ENCODE peak calls at places on chromosomes 13 and 19, in ten cellular contexts. B is lower lobe of right lung; R is stomach; I is CD8-positive, alpha-beta T cell; T is upper lobe of right lung; L is breast epithelium; P is neural progenitor cell; G is psoas muscle; C is IMR-90; M is SK-N-SH. X is an unnamed sample.

GRCh38 chr13:97369269-97369893 is 64.6 kb upstream of the RAP2A start:
- DNase-seq in L (no peak), R (no peak), P (no peak), M (no peak), B (no peak), T (no peak), G (no peak), C (no peak), I (no peak), X (peak; percentile 32)

GRCh38 chr13:66506979-66507378 is 723.2 kb downstream of the PCDH9 start:
- DNase-seq in I (no peak), G (no peak), C (peak; percentile 28), L (no peak), B (no peak), T (no peak), P (no peak), M (no peak), R (no peak), X (no peak)

GRCh38 chr13:25232937-25233515 is 54.3 kb downstream of the MTMR6 start:
- DNase-seq in M (peak; percentile 55), P (peak; percentile 48), C (peak; percentile 21), L (no peak), I (no peak), T (no peak), B (no peak), R (no peak), G (no peak), X (no peak)

GRCh38 chr19:17138937-17139598 is 63.5 kb downstream of the MYO9B start:
- DNase-seq in G (no peak), C (no peak), I (no peak), L (no peak), P (no peak), R (peak; percentile 82), M (no peak), T (peak; percentile 85), B (peak; percentile 80), X (no peak)

GRCh38 chr13:47025791-47026419 is 129.1 kb upstream of the HTR2A start:
- DNase-seq in T (no peak), C (no peak), B (peak; percentile 45), G (no peak), R (no peak), P (no peak), M (no peak), I (no peak), L (no peak), X (no peak)

GRCh38 chr13:70523622-70524021 is 415.4 kb upstream of the KLHL1 start:
- DNase-seq in G (no peak), P (no peak), I (no peak), L (no peak), R (no peak), C (no peak), B (no peak), T (no peak), M (peak; percentile 49), X (no peak)

GRCh38 chr13:98368019-98368418 is 190.9 kb upstream of the RNF113B start:
- DNase-seq in M (no peak), R (no peak), L (no peak), T (no peak), P (no peak), I (no peak), G (no peak), B (no peak), C (peak; percentile 84), X (no peak)

GRCh38 chr13:110855363-110855762 is 59.5 kb downstream of the ANKRD10 start:
- DNase-seq in G (no peak), L (no peak), P (no peak), T (no peak), B (no peak), M (no peak), I (no peak), C (no peak), R (no peak), X (no peak)

GRCh38 chr19:6108721-6109633 is 1.3 kb downstream of the RFX2 start:
- DNase-seq in R (peak; percentile 32), M (peak; percentile 61), L (peak; percentile 60), B (peak; percentile 74), P (peak; percentile 57), C (peak; percentile 66), I (peak; percentile 72), T (peak; percentile 82), G (peak; percentile 61), X (peak; percentile 52)

GRCh38 chr19:42555801-42556200 is 27.5 kb upstream of the CEACAM1 start:
- DNase-seq in G (no peak), T (no peak), C (no peak), B (no peak), R (no peak), M (no peak), I (no peak), P (no peak), L (no peak), X (no peak)

GRCh38 chr13:110329798-110330461 is 22.8 kb downstream of the COL4A2 start:
- DNase-seq in M (no peak), C (peak; percentile 93), I (no peak), R (no peak), B (no peak), L (no peak), G (no peak), T (no peak), P (peak; percentile 39), X (no peak)

GRCh38 chr19:32924200-32924599 is 47.6 kb downstream of the CEP89 start:
- DNase-seq in P (no peak), M (no peak), C (peak; percentile 59), L (no peak), I (no peak), T (no peak), B (no peak), R (no peak), G (no peak), X (no peak)

GRCh38 chr19:39411006-39411831 is 1.2 kb upstream of the PLEKHG2 start:
- DNase-seq in I (peak; percentile 51), C (peak; percentile 68), G (peak; percentile 77), R (peak; percentile 86), P (no peak), M (no peak), L (no peak), T (no peak), B (no peak), X (peak; percentile 50)

GRCh38 chr13:85377783-85378182 is 421.4 kb downstream of the SLITRK6 start:
- DNase-seq in I (no peak), C (no peak), G (no peak), R (no peak), M (no peak), T (no peak), L (no peak), B (no peak), P (no peak), X (no peak)

GRCh38 chr13:77492982-77493381 is 42.5 kb upstream of the SCEL start:
- DNase-seq in I (no peak), B (no peak), C (no peak), R (no peak), T (no peak), P (no peak), G (no peak), L (no peak), M (peak; percentile 26), X (no peak)

GRCh38 chr19:38734426-38735256 is 9.6 kb downstream of the CAPN12 start:
- DNase-seq in G (peak; percentile 62), C (no peak), M (no peak), T (peak; percentile 68), P (peak; percentile 41), B (peak; percentile 62), I (peak; percentile 41), R (peak; percentile 45), L (no peak), X (peak; percentile 63)

GRCh38 chr13:46352810-46353209 is 34.2 kb downstream of the RUBCNL start:
- DNase-seq in L (no peak), R (no peak), T (peak; percentile 67), I (no peak), B (peak; percentile 60), P (no peak), G (no peak), C (no peak), M (no peak), X (no peak)

GRCh38 chr19:33947565-33947964 is 150.9 kb downstream of the KCTD15 start:
- DNase-seq in P (peak; percentile 11), C (no peak), L (no peak), R (no peak), T (no peak), G (no peak), B (no peak), I (no peak), M (no peak), X (no peak)
- TF ChIP-seq CTCF in P (peak; percentile 39), C (peak; percentile 10), L (no peak), R (no peak), T (no peak), G (no peak), B (no peak), I (no peak), M (no peak), X (no peak)

GRCh38 chr19:19514881-19515763 is at the start of gene TSSK6:
- DNase-seq in P (no peak), M (no peak), I (no peak), B (no peak), C (no peak), R (no peak), L (no peak), G (peak; percentile 70), T (no peak), X (no peak)

GRCh38 chr19:19514215-19514633 is 1.1 kb downstream of the TSSK6 start:
- DNase-seq in L (no peak), M (no peak), P (no peak), R (no peak), C (no peak), T (peak; percentile 79), G (peak; percentile 85), B (no peak), I (no peak), X (no peak)

GRCh38 chr19:19513671-19514070 is 1.7 kb downstream of the TSSK6 start:
- DNase-seq in R (no peak), T (no peak), P (no peak), I (no peak), L (no peak), M (no peak), C (no peak), B (no peak), G (no peak), X (no peak)

GRCh38 chr19:19515764-19516519 is at the start of gene NDUFA13:
- DNase-seq in I (peak; percentile 93), T (peak; percentile 94), P (peak; percentile 95), C (peak; percentile 90), B (peak; percentile 92), L (peak; percentile 95), R (peak; percentile 95), G (peak; percentile 96), M (peak; percentile 93), X (peak; percentile 94)

GRCh38 chr19:19517235-19517619 is 1.2 kb downstream of the NDUFA13 start:
- DNase-seq in L (no peak), P (no peak), G (no peak), T (no peak), I (no peak), B (no peak), M (no peak), R (no peak), C (no peak), X (no peak)
- H3K4me3 ChIP-seq in L (peak overlapping the region; percentile 85), P (peak overlapping the region; percentile 72), G (peak overlapping the region; percentile 76), T (peak overlapping the region; percentile 80), I (no peak overlapping the region), B (peak overlapping the region; percentile 85), M (peak overlapping the region; percentile 95), R (peak overlapping the region; percentile 66), C (no peak overlapping the region), X (peak overlapping the region; percentile 92)

GRCh38 chr19:46210634-46211033 is 18.9 kb upstream of the IGFL1 start:
- DNase-seq in L (no peak), R (no peak), G (no peak), B (no peak), T (no peak), I (no peak), P (no peak), M (no peak), C (no peak), X (no peak)
- H3K27me3 ChIP-seq in L (no peaks in the 10 kb centered on the region), R (no peaks in the 10 kb centered on the region), G (no peaks in the 10 kb centered on the region), B (no peaks in the 10 kb centered on the region), T (no peaks in the 10 kb centered on the region), I (no peaks in the 10 kb centered on the region), P (no peaks in the 10 kb centered on the region), M (peaks cover 13% of the 10 kb centered on the region), C (peaks cover 48% of the 10 kb centered on the region), X (no peaks in the 10 kb centered on the region)

GRCh38 chr19:49809155-49809986 is 3.7 kb downstream of the FUZ start:
- DNase-seq in P (peak; percentile 71), C (no peak), M (peak; percentile 79), T (peak; percentile 85), B (peak; percentile 76), R (peak; percentile 66), G (peak; percentile 85), I (peak; percentile 50), L (peak; percentile 75), X (no peak)
- TF ChIP-seq CTCF in P (peak; percentile 29), C (no peak), M (peak; percentile 22), T (no peak), B (peak; percentile 33), R (no peak), G (peak; percentile 27), I (no peak), L (no peak), X (peak; percentile 31)

X was measured in GM06990.